ENCODE peak calls at places on chromosomes 2 and 18, in five cellular contexts. Y is activated T-helper 1 cell treated with anti-CD3 and anti-CD28 coated beads, Interleukin-12 subunit alpha, Interleukin-12 subunit beta, Interleukin-2, Interleukin-4 antibody, amounts not matched to agents 30 ng/mL and 10 ng/mL and 1 ng/mL, durations not matched to agents 14 hours and 24 hours and 36 hours; D is stromal cell of bone marrow; W is iris pigment epithelial cell; S is Karpas-422. M is an unnamed sample.

GRCh38 chr2:62998949-62999348 is 51.7 kb upstream of the OTX1 start:
- DNase-seq in Y (no peak), D (no peak), W (peak), S (no peak), M (no peak)

GRCh38 chr2:107414376-107414775 is 412.3 kb upstream of the RGPD4 start:
- DNase-seq in Y (no peak), D (no peak), W (no peak), S (no peak), M (no peak)

GRCh38 chr2:85861180-85861579 is 27.6 kb downstream of the ST3GAL5 start:
- DNase-seq in Y (no peak), D (no peak), W (no peak), S (no peak), M (no peak)

GRCh38 chr2:53787255-53787910 is 539 bp downstream of the ERLEC1 start:
- DNase-seq in Y (no peak), D (no peak), W (peak), S (peak), M (no peak)

GRCh38 chr18:66168834-66169233 is 418.0 kb downstream of the CDH7 start:
- DNase-seq in Y (no peak), D (no peak), W (no peak), S (no peak), M (no peak)

GRCh38 chr18:74283255-74283554 is 8.6 kb downstream of the CYB5A start:
- DNase-seq in Y (no peak), D (no peak), W (no peak), S (no peak), M (no peak)

GRCh38 chr2:230891108-230891507 is 26.4 kb downstream of the ITM2C start:
- DNase-seq in Y (no peak), D (no peak), W (no peak), S (no peak), M (no peak)

GRCh38 chr2:73279852-73280251 is 4.4 kb downstream of the FBXO41 start:
- DNase-seq in Y (no peak), D (no peak), W (no peak), S (no peak), M (no peak)

GRCh38 chr2:42962521-42962953 is 170.2 kb upstream of the HAAO start:
- DNase-seq in Y (no peak), D (no peak), W (peak), S (no peak), M (no peak)

GRCh38 chr2:101433465-101433864 is 41.4 kb downstream of the RFX8 start:
- DNase-seq in Y (no peak), D (no peak), W (no peak), S (no peak), M (no peak)

GRCh38 chr2:183079335-183079775 is 808 bp downstream of the DUSP19 start:
- DNase-seq in Y (no peak), D (no peak), W (no peak), S (peak), M (no peak)

GRCh38 chr2:68974251-68974650 is at the start of gene GKN1:
- DNase-seq in Y (no peak), D (no peak), W (peak), S (no peak), M (no peak)

GRCh38 chr18:59488899-59489298 is 129.8 kb upstream of the LMAN1 start:
- DNase-seq in Y (no peak), D (no peak), W (no peak), S (peak), M (no peak)

GRCh38 chr18:74489631-74490030 is 6.5 kb upstream of the CNDP2 start:
- DNase-seq in Y (no peak), D (no peak), W (peak), S (no peak), M (no peak)

GRCh38 chr2:172430671-172431070 is 3.3 kb downstream of the ITGA6 start:
- DNase-seq in Y (no peak), D (no peak), W (no peak), S (no peak), M (no peak)

GRCh38 chr2:172134270-172134669 is 31.6 kb upstream of the DLX2 start:
- DNase-seq in Y (no peak), D (no peak), W (no peak), S (no peak), M (no peak)

GRCh38 chr2:27582129-27582694 is 630 bp upstream of the ZNF512 start:
- DNase-seq in Y (no peak), D (no peak), W (no peak), S (no peak), M (no peak)

GRCh38 chr2:96788393-96789244 is 27.4 kb upstream of the CNNM3 start:
- DNase-seq in Y (no peak), D (peak), W (peak), S (no peak), M (no peak)

GRCh38 chr2:138831691-138832090 is 51.5 kb upstream of the NXPH2 start:
- DNase-seq in Y (no peak), D (no peak), W (no peak), S (no peak), M (no peak)

GRCh38 chr18:47530695-47531094 is 279.2 kb upstream of the SKOR2 start:
- DNase-seq in Y (no peak), D (no peak), W (no peak), S (no peak), M (no peak)

GRCh38 chr2:219122197-219122965 is 38.2 kb downstream of the NHEJ1 start:
- DNase-seq in Y (no peak), D (no peak), W (no peak), S (no peak), M (no peak)

GRCh38 chr2:204321027-204321800 is 224.1 kb upstream of the PARD3B start:
- DNase-seq in Y (no peak), D (no peak), W (no peak), S (no peak), M (no peak)

GRCh38 chr2:207686812-207687211 is 24.6 kb upstream of the CCNYL1 start:
- DNase-seq in Y (no peak), D (no peak), W (no peak), S (no peak), M (no peak)

GRCh38 chr2:59680863-59681262 is 872.6 kb downstream of the BCL11A start:
- DNase-seq in Y (no peak), D (no peak), W (peak), S (no peak), M (no peak)

GRCh38 chr18:29753379-29753778 is 1289.2 kb downstream of the DSC3 start:
- DNase-seq in Y (no peak), D (no peak), W (peak), S (no peak), M (no peak)

GRCh38 chr2:178700922-178701342 is 106.3 kb downstream of the TTN start:
- DNase-seq in Y (no peak), D (no peak), W (peak), S (peak), M (no peak)

GRCh38 chr2:96525211-96525507 is 11.4 kb upstream of the ARID5A start:
- DNase-seq in Y (no peak), D (no peak), W (no peak), S (no peak), M (no peak)

GRCh38 chr18:41783065-41783818 is 171.8 kb upstream of the PIK3C3 start:
- DNase-seq in Y (no peak), D (no peak), W (no peak), S (no peak), M (no peak)

GRCh38 chr18:48942554-48943261 is 8.1 kb downstream of the SMAD7 start:
- DNase-seq in Y (no peak), D (no peak), W (peak), S (no peak), M (no peak)

GRCh38 chr2:37205689-37206341 is 9.5 kb downstream of the CEBPZOS start:
- DNase-seq in Y (no peak), D (no peak), W (no peak), S (no peak), M (no peak)

GRCh38 chr2:117942958-117943672 is 70.8 kb downstream of the CCDC93 start:
- DNase-seq in Y (no peak), D (no peak), W (peak), S (no peak), M (no peak)

GRCh38 chr2:12787891-12788783 is 71.4 kb downstream of the TRIB2 start:
- DNase-seq in Y (no peak), D (peak), W (peak), S (no peak), M (no peak)

GRCh38 chr2:43059183-43059897 is 167.1 kb downstream of the ZFP36L2 start:
- DNase-seq in Y (peak), D (peak), W (peak), S (no peak), M (no peak)

GRCh38 chr2:27753744-27754588 is 17.6 kb upstream of the MRPL33 start:
- DNase-seq in Y (peak), D (peak), W (peak), S (peak), M (peak)

GRCh38 chr2:121919803-121920202 is 164.4 kb downstream of the TSN start:
- DNase-seq in Y (no peak), D (no peak), W (no peak), S (no peak), M (no peak)

GRCh38 chr2:230814616-230815015 is 50.1 kb upstream of the ITM2C start:
- DNase-seq in Y (no peak), D (no peak), W (peak), S (peak), M (no peak)

GRCh38 chr18:53567935-53568574 is 656.4 kb downstream of the MBD2 start:
- DNase-seq in Y (no peak), D (peak), W (peak), S (peak), M (no peak)

GRCh38 chr2:171995586-171995985 is 4.2 kb upstream of the METAP1D start:
- DNase-seq in Y (no peak), D (no peak), W (peak), S (no peak), M (no peak)

M was measured in natural killer cell treated with Interleukin-12 subunit alpha and Interleukin-12 subunit beta and Interleukin-15 and Interleukin-18, amount 100 ng/mL, for 72 hours.